ENCODE peak calls at places on chromosomes 6 and 20, in four cellular contexts. One of them, this sample, is unnamed.

GRCh38 chr6:157763129-157763893 is 59.7 kb upstream of the SNX9 start:
- DNase-seq in Peyer's patch: peak
- DNase-seq in cardiac muscle cell: no peak
- DNase-seq in osteoblast: no peak
- DNase-seq in this sample: peak

GRCh38 chr6:13355969-13356368 is 27.6 kb upstream of the TBC1D7 start:
- DNase-seq in Peyer's patch: no peak
- DNase-seq in cardiac muscle cell: no peak
- DNase-seq in osteoblast: no peak
- DNase-seq in this sample: peak

GRCh38 chr20:58179432-58180099 is 48.9 kb downstream of the ANKRD60 start:
- DNase-seq in Peyer's patch: peak
- DNase-seq in cardiac muscle cell: peak
- DNase-seq in osteoblast: peak
- DNase-seq in this sample: peak

GRCh38 chr20:20160513-20160912 is 108.2 kb downstream of the CFAP61 start:
- DNase-seq in Peyer's patch: no peak
- DNase-seq in cardiac muscle cell: no peak
- DNase-seq in osteoblast: no peak
- DNase-seq in this sample: no peak

GRCh38 chr6:121652726-121653623 is 217.5 kb downstream of the GJA1 start:
- DNase-seq in Peyer's patch: no peak
- DNase-seq in cardiac muscle cell: no peak
- DNase-seq in osteoblast: peak
- DNase-seq in this sample: peak

GRCh38 chr6:126614642-126615504 is 275.0 kb downstream of the CENPW start:
- DNase-seq in Peyer's patch: peak
- DNase-seq in cardiac muscle cell: no peak
- DNase-seq in osteoblast: no peak
- DNase-seq in this sample: no peak

GRCh38 chr6:75494290-75494689 is 690 bp upstream of the FILIP1 start:
- DNase-seq in Peyer's patch: no peak
- DNase-seq in cardiac muscle cell: no peak
- DNase-seq in osteoblast: no peak
- DNase-seq in this sample: no peak

GRCh38 chr20:48986899-48987298 is 59.2 kb upstream of the CSE1L start:
- DNase-seq in Peyer's patch: no peak
- DNase-seq in cardiac muscle cell: no peak
- DNase-seq in osteoblast: no peak
- DNase-seq in this sample: peak

GRCh38 chr20:38307371-38308046 is 3.6 kb downstream of the BPI start:
- DNase-seq in Peyer's patch: no peak
- DNase-seq in cardiac muscle cell: no peak
- DNase-seq in osteoblast: no peak
- DNase-seq in this sample: peak

GRCh38 chr6:50602191-50602810 is 111.0 kb upstream of the TFAP2D start:
- DNase-seq in Peyer's patch: no peak
- DNase-seq in cardiac muscle cell: peak
- DNase-seq in osteoblast: no peak
- DNase-seq in this sample: peak

GRCh38 chr6:131688286-131688685 is 12.9 kb downstream of the OR2A4 start:
- DNase-seq in Peyer's patch: no peak
- DNase-seq in cardiac muscle cell: no peak
- DNase-seq in osteoblast: no peak
- DNase-seq in this sample: no peak

GRCh38 chr20:54774423-54774822 is 299.0 kb downstream of the DOK5 start:
- DNase-seq in Peyer's patch: no peak
- DNase-seq in cardiac muscle cell: no peak
- DNase-seq in osteoblast: no peak
- DNase-seq in this sample: no peak

GRCh38 chr20:1953616-1954015 is 40.2 kb downstream of the PDYN start:
- DNase-seq in Peyer's patch: no peak
- DNase-seq in cardiac muscle cell: no peak
- DNase-seq in osteoblast: no peak
- DNase-seq in this sample: no peak

GRCh38 chr6:147564556-147564955 is 56.1 kb downstream of the SAMD5 start:
- DNase-seq in Peyer's patch: no peak
- DNase-seq in cardiac muscle cell: no peak
- DNase-seq in osteoblast: no peak
- DNase-seq in this sample: no peak

GRCh38 chr6:3226422-3227362 is 761 bp downstream of the TUBB2B start:
- DNase-seq in Peyer's patch: no peak
- DNase-seq in cardiac muscle cell: peak
- DNase-seq in osteoblast: no peak
- DNase-seq in this sample: no peak

GRCh38 chr6:90982051-90982450 is 395.2 kb upstream of the MAP3K7 start:
- DNase-seq in Peyer's patch: no peak
- DNase-seq in cardiac muscle cell: no peak
- DNase-seq in osteoblast: peak
- DNase-seq in this sample: no peak

GRCh38 chr6:79421707-79422484 is 115.3 kb downstream of the LCA5 start:
- DNase-seq in Peyer's patch: no peak
- DNase-seq in cardiac muscle cell: peak
- DNase-seq in osteoblast: no peak
- DNase-seq in this sample: peak

GRCh38 chr6:163391983-163392382 is 22.5 kb upstream of the QKI start:
- DNase-seq in Peyer's patch: no peak
- DNase-seq in cardiac muscle cell: no peak
- DNase-seq in osteoblast: no peak
- DNase-seq in this sample: peak

GRCh38 chr20:9051508-9051907 is 17.4 kb upstream of the PLCB4 start:
- DNase-seq in Peyer's patch: no peak
- DNase-seq in cardiac muscle cell: no peak
- DNase-seq in osteoblast: peak
- DNase-seq in this sample: peak

GRCh38 chr6:31143148-31143547 is 4.3 kb upstream of the PSORS1C2 start:
- DNase-seq in Peyer's patch: no peak
- DNase-seq in cardiac muscle cell: peak
- DNase-seq in osteoblast: peak
- DNase-seq in this sample: no peak

GRCh38 chr6:159282351-159282750 is 113.2 kb downstream of the FNDC1 start:
- DNase-seq in Peyer's patch: no peak
- DNase-seq in cardiac muscle cell: no peak
- DNase-seq in osteoblast: no peak
- DNase-seq in this sample: no peak

GRCh38 chr20:63238491-63239126 is 2.9 kb downstream of the BIRC7 start:
- DNase-seq in Peyer's patch: no peak
- DNase-seq in cardiac muscle cell: no peak
- DNase-seq in osteoblast: peak
- DNase-seq in this sample: no peak

GRCh38 chr6:10316327-10316726 is 98.5 kb downstream of the TFAP2A start:
- DNase-seq in Peyer's patch: no peak
- DNase-seq in cardiac muscle cell: no peak
- DNase-seq in osteoblast: no peak
- DNase-seq in this sample: peak

GRCh38 chr20:57409672-57410397 is 18.6 kb downstream of the RBM38 start:
- DNase-seq in Peyer's patch: no peak
- DNase-seq in cardiac muscle cell: peak
- DNase-seq in osteoblast: no peak
- DNase-seq in this sample: no peak

DNA sequence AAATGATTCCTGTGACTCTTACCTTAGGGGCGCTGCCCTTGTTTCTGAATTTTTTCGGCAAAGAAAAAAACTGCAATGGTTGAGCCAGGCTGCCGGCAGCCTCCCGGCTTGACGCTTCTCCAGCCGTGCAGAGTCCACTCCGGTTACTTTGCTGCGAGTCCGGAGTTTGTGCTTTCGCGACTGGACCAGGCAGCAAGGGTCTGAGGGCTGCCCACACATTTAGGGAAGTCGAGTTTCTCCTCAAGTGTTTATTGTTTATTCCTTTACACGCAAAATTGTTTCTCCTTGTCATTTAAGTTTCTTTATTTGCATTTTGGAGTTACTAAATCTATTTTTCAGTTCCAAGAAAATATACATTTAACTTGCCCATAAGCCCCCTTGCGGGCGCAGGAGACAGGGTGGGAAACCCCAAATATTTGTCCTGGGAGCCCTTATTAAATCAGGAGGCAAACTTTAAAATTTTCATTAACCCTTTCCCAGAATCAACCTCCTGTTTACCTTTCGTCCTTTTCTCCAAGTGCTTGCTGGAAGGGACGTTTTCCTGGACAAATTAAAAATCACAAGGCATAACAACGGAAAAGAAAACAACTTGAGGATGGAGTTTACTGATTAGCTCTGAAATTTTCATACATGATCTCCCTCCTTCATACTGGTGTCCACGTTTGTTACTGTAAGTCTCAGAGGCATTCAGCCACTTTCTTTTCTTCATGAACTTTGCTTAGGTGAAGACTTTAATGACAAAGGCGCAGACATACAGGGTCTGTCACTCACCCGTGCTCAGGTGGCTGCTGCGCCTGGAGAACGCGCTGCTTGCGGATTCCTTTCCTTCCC is 1.7 kb upstream of the PDE10A start:
- DNase-seq in Peyer's patch: no peak
- DNase-seq in cardiac muscle cell: no peak
- DNase-seq in osteoblast: peak
- DNase-seq in this sample: no peak
- TF ChIP-seq CTCF in Peyer's patch: no peak
- TF ChIP-seq CTCF in cardiac muscle cell: peak
- TF ChIP-seq CTCF in osteoblast: no peak
- TF ChIP-seq CTCF in this sample: no peak

GRCh38 chr6:106609699-106610098 is 19.6 kb downstream of the RTN4IP1 start:
- DNase-seq in Peyer's patch: no peak
- DNase-seq in cardiac muscle cell: peak
- DNase-seq in osteoblast: no peak
- DNase-seq in this sample: peak
- TF ChIP-seq CTCF in Peyer's patch: peak
- TF ChIP-seq CTCF in cardiac muscle cell: peak
- TF ChIP-seq CTCF in osteoblast: peak
- TF ChIP-seq CTCF in this sample: peak

DNA sequence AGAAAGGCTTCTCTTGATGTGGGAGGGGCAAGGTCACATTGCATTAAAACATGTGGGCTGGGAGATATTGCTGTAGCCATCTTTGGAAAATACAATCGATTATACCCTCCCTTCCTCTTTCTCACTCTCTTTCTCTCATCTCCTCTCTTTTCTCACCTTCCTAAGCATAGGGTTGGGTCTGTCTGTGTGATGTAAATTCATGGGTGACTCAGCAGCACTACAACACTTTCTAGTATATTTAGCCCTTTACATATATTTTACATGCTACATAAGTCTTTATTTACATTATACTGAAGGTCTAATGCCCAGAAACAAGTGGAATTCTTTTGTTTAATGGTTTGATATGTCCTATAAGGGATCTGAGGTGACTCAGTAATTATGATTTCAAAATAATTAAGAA is 634.8 kb upstream of the FLRT3 start:
- DNase-seq in Peyer's patch: no peak
- DNase-seq in cardiac muscle cell: no peak
- DNase-seq in osteoblast: peak
- DNase-seq in this sample: no peak
- TF ChIP-seq CTCF in Peyer's patch: no peak
- TF ChIP-seq CTCF in cardiac muscle cell: no peak
- TF ChIP-seq CTCF in osteoblast: no peak
- TF ChIP-seq CTCF in this sample: no peak

GRCh38 chr20:44648579-44648978 is 2.9 kb downstream of the ADA start:
- DNase-seq in Peyer's patch: no peak
- DNase-seq in cardiac muscle cell: peak
- DNase-seq in osteoblast: no peak
- DNase-seq in this sample: no peak
- TF ChIP-seq CTCF in Peyer's patch: no peak
- TF ChIP-seq CTCF in cardiac muscle cell: no peak
- TF ChIP-seq CTCF in osteoblast: no peak
- TF ChIP-seq CTCF in this sample: no peak

DNA sequence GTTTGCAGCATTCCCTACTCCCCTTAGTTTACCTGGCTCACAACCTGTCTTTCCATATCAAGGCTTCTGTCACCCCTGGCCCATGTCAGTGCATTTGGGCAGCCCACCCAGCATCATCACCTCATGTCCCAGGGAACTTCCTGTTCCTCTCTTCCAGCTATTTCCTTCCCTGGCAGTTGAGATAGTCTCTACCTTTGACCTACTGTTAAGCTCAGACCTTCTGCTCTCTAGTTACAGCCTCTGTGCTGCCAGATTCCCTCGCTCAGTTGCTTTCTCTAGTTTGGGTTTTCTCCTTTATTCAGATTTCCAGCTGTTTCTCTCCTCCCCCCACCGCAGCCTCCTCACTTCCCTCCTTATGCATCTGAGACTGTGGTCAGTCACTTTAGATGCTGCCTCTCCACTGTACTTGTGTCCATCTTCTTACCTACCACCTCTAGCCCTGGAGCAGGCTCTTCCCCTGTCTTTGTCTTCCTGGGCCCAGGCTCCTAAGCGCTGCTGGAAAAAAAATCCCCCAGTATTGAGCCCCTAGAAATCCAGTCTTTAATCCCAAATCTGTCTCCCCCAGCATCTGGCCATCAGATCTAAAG is 16.3 kb downstream of the PTPN1 start:
- DNase-seq in Peyer's patch: no peak
- DNase-seq in cardiac muscle cell: no peak
- DNase-seq in osteoblast: no peak
- DNase-seq in this sample: no peak
- TF ChIP-seq CTCF in Peyer's patch: no peak
- TF ChIP-seq CTCF in cardiac muscle cell: no peak
- TF ChIP-seq CTCF in osteoblast: no peak
- TF ChIP-seq CTCF in this sample: no peak

DNA sequence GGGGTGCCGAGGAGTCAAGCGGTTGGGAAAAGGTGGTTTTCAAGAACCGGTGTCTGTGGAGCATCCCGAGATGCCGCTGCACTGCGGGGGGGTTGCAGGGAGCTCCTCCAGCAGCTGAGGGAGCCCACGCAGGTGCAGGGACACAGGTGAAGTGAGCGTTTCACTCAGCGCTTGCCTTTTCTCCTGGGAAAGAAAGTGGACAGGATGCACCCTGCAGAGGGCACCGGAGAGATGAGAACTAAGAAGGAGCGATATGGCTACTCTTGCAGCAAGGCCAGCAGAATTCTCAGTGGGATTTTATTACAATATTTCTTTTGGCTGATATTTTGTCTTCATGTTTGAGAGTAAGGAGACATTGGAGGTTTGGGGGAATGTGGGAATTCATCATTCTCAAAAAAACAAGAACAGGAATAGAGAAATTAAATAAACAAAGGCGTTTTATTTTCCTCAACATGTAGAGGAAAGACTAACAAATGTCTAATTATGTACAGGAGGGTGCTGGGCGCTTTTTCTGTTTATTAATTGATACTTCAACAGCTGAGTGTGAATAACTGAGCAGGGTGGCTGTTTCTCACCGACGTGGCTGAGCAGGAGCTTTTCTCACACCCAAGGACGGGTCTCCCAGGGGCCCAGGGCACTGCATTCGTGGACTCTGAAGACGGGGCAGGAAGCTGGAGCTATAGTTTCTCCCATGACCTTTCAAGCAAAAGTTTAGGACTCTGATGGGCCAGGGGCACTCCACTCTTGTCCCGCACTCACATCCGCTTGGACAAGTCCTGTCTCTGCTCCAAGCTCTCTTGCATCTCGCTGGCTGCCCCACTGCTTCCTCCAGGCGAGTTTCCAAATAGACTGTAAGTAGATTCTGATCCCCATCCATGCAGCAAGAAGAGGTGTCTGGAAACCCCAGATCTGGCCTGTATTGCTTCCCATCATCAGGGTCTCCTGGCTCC is 176.1 kb downstream of the SMOC2 start:
- DNase-seq in Peyer's patch: no peak
- DNase-seq in cardiac muscle cell: no peak
- DNase-seq in osteoblast: peak
- DNase-seq in this sample: peak
- TF ChIP-seq CTCF in Peyer's patch: no peak
- TF ChIP-seq CTCF in cardiac muscle cell: peak
- TF ChIP-seq CTCF in osteoblast: no peak
- TF ChIP-seq CTCF in this sample: peak

GRCh38 chr6:73798592-73798991 is 102.6 kb downstream of the CD109 start:
- DNase-seq in Peyer's patch: no peak
- DNase-seq in cardiac muscle cell: no peak
- DNase-seq in osteoblast: peak
- DNase-seq in this sample: peak
- TF ChIP-seq CTCF in Peyer's patch: no peak
- TF ChIP-seq CTCF in cardiac muscle cell: peak
- TF ChIP-seq CTCF in osteoblast: peak
- TF ChIP-seq CTCF in this sample: peak

GRCh38 chr20:50981714-50982048 is 23.1 kb downstream of the MOCS3 start:
- DNase-seq in Peyer's patch: no peak
- DNase-seq in cardiac muscle cell: no peak
- DNase-seq in osteoblast: no peak
- DNase-seq in this sample: no peak
- TF ChIP-seq CTCF in Peyer's patch: no peak
- TF ChIP-seq CTCF in cardiac muscle cell: no peak
- TF ChIP-seq CTCF in osteoblast: no peak
- TF ChIP-seq CTCF in this sample: no peak